ENCODE peak calls at places on chromosomes 16 and 17, in eight cellular contexts. A is Peyer's patch, Y is HFFc6, X is AG09319, L is glutamatergic neuron, G is RWPE1, S is OCI-LY7, Q is SK-N-SH. W is an unnamed sample.

GRCh38 chr16:10338426-10338825 is 47.4 kb upstream of the ATF7IP2 start:
- DNase-seq in L (no peak), G (no peak), S (no peak), A (no peak), X (no peak), Y (no peak), Q (peak; percentile 46), W (no peak)

GRCh38 chr17:60601443-60602384 is 1.7 kb downstream of the PPM1D start:
- DNase-seq in Y (peak; percentile 71), G (peak; percentile 76), S (peak; percentile 77), A (peak; percentile 66), Q (peak; percentile 79), L (peak; percentile 58), X (no peak), W (peak; percentile 42)

GRCh38 chr16:88705076-88705684 is 1.0 kb downstream of the RNF166 start:
- DNase-seq in G (no peak), S (peak; percentile 44), X (no peak), Q (no peak), A (no peak), Y (no peak), L (no peak), W (no peak)

GRCh38 chr17:36920032-36921000 is 17.0 kb upstream of the LHX1 start:
- DNase-seq in S (no peak), Q (no peak), X (no peak), Y (no peak), G (peak; percentile 53), L (no peak), A (no peak), W (no peak)

GRCh38 chr16:24514096-24514495 is 25.3 kb upstream of the RBBP6 start:
- DNase-seq in Y (no peak), X (no peak), G (no peak), Q (no peak), A (no peak), L (no peak), S (no peak), W (no peak)

GRCh38 chr16:85460983-85461813 is 151.9 kb upstream of the GSE1 start:
- DNase-seq in X (no peak), Q (peak; percentile 71), Y (peak; percentile 45), G (no peak), S (no peak), L (peak; percentile 65), A (no peak), W (no peak)

GRCh38 chr16:359871-360697 is 7.6 kb upstream of the AXIN1 start:
- DNase-seq in A (no peak), X (no peak), S (no peak), G (no peak), L (no peak), Y (no peak), Q (no peak), W (no peak)

GRCh38 chr16:70520612-70521297 is 2.6 kb downstream of the COG4 start:
- DNase-seq in A (no peak), L (no peak), S (no peak), Q (no peak), X (no peak), Y (peak; percentile 76), G (peak; percentile 27), W (no peak)

GRCh38 chr16:21638573-21638975 is 13.8 kb downstream of the IGSF6 start:
- DNase-seq in X (no peak), Y (peak; percentile 70), Q (no peak), S (no peak), G (peak; percentile 68), A (no peak), L (no peak), W (no peak)

GRCh38 chr16:2328428-2328827 is 12.1 kb downstream of the ABCA3 start:
- DNase-seq in X (no peak), Q (no peak), Y (no peak), A (peak; percentile 18), G (no peak), L (no peak), S (no peak), W (no peak)

GRCh38 chr17:82300707-82301270 is 16.6 kb downstream of the CD7 start:
- DNase-seq in X (no peak), L (peak; percentile 81), G (peak; percentile 39), S (peak; percentile 79), Q (peak; percentile 97), Y (peak; percentile 58), A (peak; percentile 91), W (peak; percentile 78)

GRCh38 chr16:66617728-66618127 is 13.2 kb downstream of the CMTM3 start:
- DNase-seq in Q (no peak), Y (no peak), X (no peak), S (no peak), L (no peak), A (no peak), G (no peak), W (no peak)

GRCh38 chr16:81469183-81469677 is 24.6 kb downstream of the CMIP start:
- DNase-seq in L (no peak), Q (no peak), S (no peak), X (no peak), G (no peak), Y (no peak), A (no peak), W (no peak)

GRCh38 chr17:38886643-38887010 is 16.8 kb downstream of the LASP1 start:
- DNase-seq in Y (no peak), Q (no peak), A (peak; percentile 80), X (no peak), S (no peak), L (no peak), G (no peak), W (no peak)

GRCh38 chr16:85451646-85452363 is 161.3 kb upstream of the GSE1 start:
- DNase-seq in S (no peak), A (no peak), G (no peak), X (no peak), L (no peak), Y (no peak), Q (no peak), W (no peak)

GRCh38 chr17:48625502-48626201 is 506 bp downstream of the HOXB9 start:
- DNase-seq in X (no peak), Y (no peak), A (peak; percentile 84), S (no peak), Q (no peak), L (no peak), G (peak; percentile 69), W (no peak)

GRCh38 chr16:29775742-29776408 is 2.2 kb upstream of the ZG16 start:
- DNase-seq in S (no peak), G (peak; percentile 81), L (peak; percentile 21), Y (peak; percentile 4), X (no peak), Q (no peak), A (no peak), W (no peak)

DNA sequence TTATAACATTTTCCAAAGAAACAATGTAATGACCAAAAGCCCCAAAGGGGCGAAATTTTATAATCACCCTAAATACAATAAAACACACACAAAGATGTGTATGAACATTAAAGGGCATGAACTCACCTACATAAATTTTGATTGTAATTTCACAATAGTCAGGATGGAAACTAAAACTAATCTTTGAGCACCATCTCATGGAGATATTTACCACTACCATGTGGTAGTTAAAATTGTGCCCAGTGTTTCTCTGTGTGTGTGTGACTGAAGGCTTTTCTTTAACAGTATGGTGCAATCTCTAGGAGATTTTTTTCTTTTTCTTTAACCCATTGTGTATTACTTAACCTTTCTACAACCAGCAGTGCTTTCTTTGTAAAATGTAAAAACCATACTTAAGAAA is 19.7 kb upstream of the MEIOC start:
- DNase-seq in Q (peak; percentile 58), L (no peak), S (peak; percentile 45), Y (peak; percentile 59), A (no peak), X (no peak), G (peak; percentile 51), W (no peak)
- TF ChIP-seq CTCF in Q (peak; percentile 73), L (no peak), S (peak; percentile 69), Y (peak; percentile 78), A (peak; percentile 53), X (peak; percentile 47), G (peak; percentile 41), W (no peak)

GRCh38 chr16:49528564-49529150 is 155.1 kb downstream of the C16orf78 start:
- DNase-seq in L (no peak), G (no peak), Y (no peak), S (no peak), Q (peak; percentile 48), X (no peak), A (no peak), W (no peak)
- TF ChIP-seq CTCF in L (no peak), G (no peak), Y (no peak), S (no peak), Q (no peak), X (no peak), A (no peak), W (no peak)

GRCh38 chr16:17431904-17432625 is 38.7 kb downstream of the XYLT1 start:
- DNase-seq in X (no peak), L (no peak), S (no peak), Q (no peak), A (no peak), G (no peak), Y (no peak), W (no peak)
- TF ChIP-seq CTCF in X (no peak), L (peak; percentile 33), S (no peak), Q (peak; percentile 40), A (no peak), G (no peak), Y (peak; percentile 54), W (peak; percentile 40)

GRCh38 chr17:4566785-4567184 is 6.4 kb upstream of the GGT6 start:
- DNase-seq in X (no peak), Y (peak; percentile 24), Q (peak; percentile 81), S (peak; percentile 76), G (peak; percentile 75), A (peak; percentile 79), L (peak; percentile 74), W (peak; percentile 70)

GRCh38 chr17:4559851-4560820 is at the start of gene GGT6:
- DNase-seq in A (peak; percentile 84), Y (no peak), G (no peak), Q (no peak), X (no peak), S (no peak), L (no peak), W (no peak)

GRCh38 chr17:4560837-4561241 is 462 bp upstream of the GGT6 start:
- DNase-seq in A (no peak), Q (no peak), G (no peak), Y (no peak), L (no peak), S (no peak), X (no peak), W (no peak)

GRCh38 chr17:4562000-4562969 is 1.9 kb upstream of the GGT6 start:
- DNase-seq in Y (no peak), S (peak; percentile 32), A (no peak), X (no peak), L (no peak), G (no peak), Q (no peak), W (no peak)

DNA sequence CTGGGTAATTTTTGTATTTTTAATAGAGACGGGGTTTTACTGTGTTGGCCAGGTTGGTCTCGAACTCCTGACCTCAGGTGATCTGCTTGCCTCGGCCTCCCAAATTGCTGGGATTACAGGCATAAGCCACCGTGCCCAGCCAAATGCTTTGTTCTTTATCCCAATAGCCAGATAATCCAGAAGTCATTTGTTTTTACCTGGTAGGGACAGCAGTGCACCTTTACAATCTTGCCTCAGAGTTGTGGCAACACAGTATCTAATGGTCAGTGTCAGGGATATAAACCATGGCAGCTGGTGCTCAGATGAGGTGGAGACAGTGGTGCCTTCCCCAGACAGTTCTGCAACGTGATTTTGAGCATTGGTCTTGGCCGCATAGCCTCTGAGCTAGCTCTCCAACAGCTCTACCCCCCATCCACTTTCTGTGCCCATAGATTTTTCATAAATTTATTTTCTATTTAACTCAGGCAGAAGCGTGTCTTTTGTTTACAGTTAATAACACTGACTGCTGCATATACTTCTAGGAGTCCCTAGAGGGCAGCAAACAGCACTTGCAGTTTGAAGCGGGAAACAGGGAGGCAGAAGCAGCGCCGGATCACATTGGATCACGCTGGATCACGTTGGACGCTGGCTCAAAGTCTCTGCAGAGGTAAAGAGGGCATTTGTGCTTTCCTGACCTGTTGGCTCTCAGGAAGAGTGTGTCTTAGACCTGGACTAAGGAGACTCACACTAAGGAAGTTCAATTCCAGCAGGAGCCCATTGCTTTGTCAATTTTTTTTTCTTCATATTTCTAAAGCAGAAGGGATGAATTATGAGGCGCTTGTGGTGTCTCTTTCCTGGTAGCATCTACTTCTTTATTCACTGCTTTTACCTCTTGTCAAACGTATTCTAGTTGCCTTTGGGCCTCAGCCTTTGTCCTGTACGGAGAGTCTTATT is 5.1 kb upstream of the GGT6 start:
- DNase-seq in G (peak; percentile 71), Q (peak; percentile 78), Y (peak; percentile 65), L (no peak), A (peak; percentile 88), S (peak; percentile 88), X (peak; percentile 25), W (peak; percentile 59)
- TF ChIP-seq CTCF in G (peak; percentile 91), Q (peak; percentile 85), Y (peak; percentile 83), L (peak; percentile 72), A (peak; percentile 89), S (peak; percentile 98), X (peak; percentile 91), W (peak; percentile 38)